ENCODE peak calls at places on chromosomes 2 and 18, in four cellular contexts. D is GM12878, Q is HL-60, G is K562. Y is an unnamed sample.
A peak's percentile ranks its signal among the peaks of the same experiment; 100 is the strongest.

GRCh38 chr2:183037660-183038340 is 457 bp downstream of the NCKAP1 start:
- DNase-seq in D (no peak), Q (no peak), G (peak; percentile 59), Y (no peak)

GRCh38 chr18:22132763-22133162 is 36.6 kb upstream of the GATA6 start:
- DNase-seq in D (no peak), Q (no peak), G (no peak), Y (no peak)

GRCh38 chr2:232568161-232568560 is 17.7 kb downstream of the EIF4E2 start:
- DNase-seq in D (no peak), Q (no peak), G (no peak), Y (no peak)

GRCh38 chr2:236063994-236064393 is 104.2 kb downstream of the GBX2 start:
- DNase-seq in D (no peak), Q (no peak), G (no peak), Y (no peak)

GRCh38 chr2:42850016-42850805 is 57.8 kb upstream of the HAAO start:
- DNase-seq in D (no peak), Q (no peak), G (no peak), Y (no peak)

GRCh38 chr2:239375278-239376061 is 25.4 kb downstream of the HDAC4 start:
- DNase-seq in D (no peak), Q (no peak), G (no peak), Y (no peak)

GRCh38 chr2:234363011-234363487 is 133.8 kb downstream of the ARL4C start:
- DNase-seq in D (no peak), Q (no peak), G (no peak), Y (no peak)

GRCh38 chr18:48446582-48447225 is 37.5 kb upstream of the ZBTB7C start:
- DNase-seq in D (no peak), Q (peak; percentile 44), G (peak; percentile 42), Y (peak; percentile 60)

GRCh38 chr2:62501794-62502500 is 4.0 kb downstream of the TMEM17 start:
- DNase-seq in D (no peak), Q (no peak), G (peak; percentile 38), Y (no peak)

GRCh38 chr18:68072744-68073143 is 556.2 kb upstream of the DSEL start:
- DNase-seq in D (no peak), Q (no peak), G (no peak), Y (no peak)

GRCh38 chr18:35099911-35100310 is 58.7 kb downstream of the MAPRE2 start:
- DNase-seq in D (no peak), Q (no peak), G (no peak), Y (no peak)

GRCh38 chr2:216006164-216006663 is 7.1 kb downstream of the MREG start:
- DNase-seq in D (peak; percentile 73), Q (no peak), G (peak; percentile 28), Y (no peak)

GRCh38 chr2:219509780-219510511 is 4.3 kb upstream of the ASIC4 start:
- DNase-seq in D (no peak), Q (no peak), G (peak; percentile 92), Y (peak; percentile 70)

GRCh38 chr2:176110975-176111663 is 4.0 kb downstream of the HOXD11 start:
- DNase-seq in D (no peak), Q (peak; percentile 36), G (peak; percentile 73), Y (no peak)

GRCh38 chr2:149278146-149278878 is 52.1 kb upstream of the LYPD6 start:
- DNase-seq in D (no peak), Q (no peak), G (no peak), Y (no peak)

GRCh38 chr2:204529795-204530463 is 15.3 kb upstream of the PARD3B start:
- DNase-seq in D (peak; percentile 8), Q (no peak), G (no peak), Y (no peak)

GRCh38 chr2:85078536-85078935 is 54.7 kb upstream of the TCF7L1 start:
- DNase-seq in D (no peak), Q (no peak), G (no peak), Y (no peak)

GRCh38 chr2:95179451-95179850 is 13.8 kb downstream of the ZNF2 start:
- DNase-seq in D (no peak), Q (no peak), G (no peak), Y (no peak)

GRCh38 chr2:38398739-38399138 is 21.7 kb upstream of the ATL2 start:
- DNase-seq in D (no peak), Q (no peak), G (no peak), Y (no peak)

GRCh38 chr18:46555724-46556123 is 101.3 kb downstream of the LOXHD1 start:
- DNase-seq in D (no peak), Q (no peak), G (peak; percentile 57), Y (peak; percentile 37)

GRCh38 chr2:225091336-225091735 is 49.1 kb upstream of the DOCK10 start:
- DNase-seq in D (no peak), Q (no peak), G (no peak), Y (no peak)

GRCh38 chr2:233853883-233854240 is 473 bp downstream of the HJURP start:
- DNase-seq in D (no peak), Q (no peak), G (no peak), Y (no peak)

GRCh38 chr2:108449410-108450200 is 599 bp downstream of the GCC2 start:
- DNase-seq in D (no peak), Q (no peak), G (peak; percentile 36), Y (no peak)

GRCh38 chr2:45790157-45790723 is 138.8 kb downstream of the PRKCE start:
- DNase-seq in D (no peak), Q (no peak), G (no peak), Y (no peak)

GRCh38 chr2:88187927-88188326 is 17.8 kb downstream of the THNSL2 start:
- DNase-seq in D (no peak), Q (no peak), G (peak; percentile 44), Y (no peak)

DNA sequence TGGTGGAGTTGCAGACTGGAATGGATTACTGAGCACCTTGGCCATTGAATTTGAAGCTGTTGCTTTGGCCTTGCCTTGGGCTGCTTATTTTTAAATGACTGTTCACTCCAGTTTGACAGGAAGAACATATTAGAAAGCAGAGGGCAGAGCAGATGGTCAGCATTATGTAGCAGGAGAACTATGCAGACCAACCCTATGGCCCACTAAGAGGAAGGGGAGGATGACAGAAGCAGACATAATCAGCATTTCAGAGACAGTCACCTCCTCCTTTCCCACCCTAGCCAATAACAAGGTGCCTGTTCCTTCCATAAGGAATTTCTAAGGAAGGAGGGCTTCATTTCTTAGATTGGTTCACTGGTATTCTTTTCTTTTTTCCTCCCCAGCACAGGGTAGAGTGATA is 2.4 kb downstream of the CHRNA1 start:
- DNase-seq in D (no peak), Q (no peak), G (no peak), Y (no peak)
- TF ChIP-seq SPI1 in D (no peak), Q (no peak), G (no peak), Y (no peak)

GRCh38 chr2:26913599-26914285 is 56.7 kb upstream of the MAPRE3 start:
- DNase-seq in D (no peak), Q (no peak), G (no peak), Y (no peak)
- TF ChIP-seq SPI1 in D (no peak), Q (no peak), G (no peak), Y (no peak)

DNA sequence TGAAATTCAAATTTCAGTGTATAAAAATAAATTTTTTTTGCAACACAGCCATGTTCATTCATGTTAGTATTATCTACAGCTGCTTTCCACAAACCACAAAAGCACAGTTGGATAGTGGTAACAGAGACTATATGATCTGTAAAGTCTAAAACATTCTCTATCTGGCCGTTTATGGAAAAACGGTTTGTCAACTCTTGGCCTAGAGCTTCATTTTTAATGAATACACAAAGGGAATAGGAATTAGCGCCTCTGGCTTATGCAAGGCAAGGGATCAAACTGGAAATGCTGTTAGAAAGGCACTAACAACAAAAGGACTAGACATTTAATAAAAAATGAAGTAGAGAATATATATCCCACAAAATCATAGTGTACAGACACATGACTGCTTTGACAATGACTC is 211.9 kb downstream of the EXOC6B start:
- DNase-seq in D (no peak), Q (no peak), G (no peak), Y (no peak)
- TF ChIP-seq SPI1 in D (no peak), Q (no peak), G (no peak), Y (no peak)

GRCh38 chr2:27370816-27371620 is 602 bp downstream of the SNX17 start:
- DNase-seq in D (peak; percentile 32), Q (peak; percentile 70), G (peak; percentile 60), Y (peak; percentile 26)

GRCh38 chr2:27372937-27373336 is 2.5 kb downstream of the SNX17 start:
- DNase-seq in D (no peak), Q (no peak), G (no peak), Y (no peak)

GRCh38 chr2:27363933-27364332 is 6.2 kb downstream of the EIF2B4 start:
- DNase-seq in D (no peak), Q (no peak), G (no peak), Y (no peak)

GRCh38 chr2:27370026-27370815 is at the start of the genes EIF2B4 and SNX17:
- DNase-seq in D (peak; percentile 97), Q (peak; percentile 98), G (peak; percentile 94), Y (peak; percentile 94)

GRCh38 chr2:27369471-27370025 is 590 bp downstream of the EIF2B4 start:
- DNase-seq in D (no peak), Q (no peak), G (peak; percentile 61), Y (no peak)
- TF ChIP-seq SPI1 in D (no peak), Q (no peak), G (no peak), Y (no peak)

GRCh38 chr2:11775384-11775783 is 29.0 kb downstream of the LPIN1 start:
- DNase-seq in D (peak; percentile 44), Q (no peak), G (no peak), Y (no peak)
- TF ChIP-seq SPI1 in D (no peak), Q (no peak), G (no peak), Y (no peak)

GRCh38 chr2:22215517-22215916 is 1091.7 kb downstream of the TDRD15 start:
- DNase-seq in D (no peak), Q (no peak), G (no peak), Y (no peak)

GRCh38 chr2:22209545-22209944 is 1085.8 kb downstream of the TDRD15 start:
- DNase-seq in D (no peak), Q (no peak), G (no peak), Y (no peak)

GRCh38 chr2:22213237-22213636 is 1089.5 kb downstream of the TDRD15 start:
- DNase-seq in D (no peak), Q (no peak), G (no peak), Y (no peak)
- TF ChIP-seq SPI1 in D (no peak), Q (no peak), G (no peak), Y (no peak)

Y was measured in GM12891.